ENCODE peak calls at places on chromosomes 7 and 10, in five cellular contexts. Y is activated CD8-positive, alpha-beta T cell treated with anti-CD3 and anti-CD28 coated beads for 36 hours; F is fibroblast of the aortic adventitia; O is fibroblast of pulmonary artery; K is GM13976. S is an unnamed sample.

GRCh38 chr10:69437321-69438259 is 13.7 kb upstream of the TSPAN15 start:
- DNase-seq in O (no peak), F (no peak), Y (no peak), K (no peak), S (no peak)

GRCh38 chr7:74362262-74362661 is 73.1 kb downstream of the CLIP2 start:
- DNase-seq in O (no peak), Y (no peak), F (no peak), K (no peak), S (no peak)

GRCh38 chr10:69425513-69426298 is 9.0 kb upstream of the TACR2 start:
- DNase-seq in Y (no peak), F (no peak), K (no peak), O (no peak), S (peak)

GRCh38 chr7:22782616-22783232 is 39.9 kb downstream of the TOMM7 start:
- DNase-seq in Y (peak), F (peak), O (peak), K (peak), S (peak)

GRCh38 chr7:154698726-154699291 is 304.1 kb downstream of the PAXIP1 start:
- DNase-seq in K (no peak), F (no peak), Y (no peak), O (no peak), S (no peak)

GRCh38 chr10:35642023-35642792 is at the start of gene FZD8:
- DNase-seq in Y (peak), K (peak), O (peak), F (peak), S (peak)

GRCh38 chr7:1059200-1060091 is 15.1 kb downstream of the GPR146 start:
- DNase-seq in Y (peak), O (no peak), K (no peak), F (no peak), S (no peak)

GRCh38 chr10:11285171-11285570 is 267.5 kb downstream of the CELF2 start:
- DNase-seq in K (no peak), F (no peak), O (no peak), Y (no peak), S (no peak)

GRCh38 chr7:36563706-36564325 is 160.5 kb downstream of the AOAH start:
- DNase-seq in Y (no peak), O (peak), F (peak), K (no peak), S (peak)

GRCh38 chr10:13349776-13350274 is 1.7 kb upstream of the SEPHS1 start:
- DNase-seq in O (peak), F (peak), Y (peak), K (no peak), S (no peak)

GRCh38 chr10:42753507-42754154 is 29.0 kb upstream of the BMS1 start:
- DNase-seq in Y (peak), O (no peak), K (no peak), F (no peak), S (no peak)

GRCh38 chr7:104980969-104981670 is 32.9 kb upstream of the KMT2E start:
- DNase-seq in K (peak), O (peak), F (peak), Y (no peak), S (peak)

GRCh38 chr7:86664486-86664885 is 20.8 kb downstream of the GRM3 start:
- DNase-seq in K (no peak), Y (no peak), O (no peak), F (no peak), S (no peak)

GRCh38 chr7:86668315-86668714 is 24.6 kb downstream of the GRM3 start:
- DNase-seq in F (no peak), Y (no peak), K (no peak), O (no peak), S (no peak)

GRCh38 chr7:86664991-86665390 is 21.3 kb downstream of the GRM3 start:
- DNase-seq in F (no peak), O (no peak), K (no peak), Y (no peak), S (no peak)

GRCh38 chr7:86665669-86666068 is 22.0 kb downstream of the GRM3 start:
- DNase-seq in F (no peak), K (no peak), Y (no peak), O (no peak), S (no peak)

GRCh38 chr7:86667732-86668131 is 24.0 kb downstream of the GRM3 start:
- DNase-seq in Y (no peak), K (no peak), O (no peak), F (no peak), S (peak)
- TF ChIP-seq CTCF in Y (no peak), K (peak), O (no peak), F (no peak), S (peak)

GRCh38 chr7:87687653-87688254 is 59.6 kb downstream of the RUNDC3B start:
- DNase-seq in F (no peak), O (no peak), Y (no peak), K (no peak), S (no peak)
- TF ChIP-seq CTCF in F (no peak), O (no peak), Y (no peak), K (no peak), S (no peak)

DNA sequence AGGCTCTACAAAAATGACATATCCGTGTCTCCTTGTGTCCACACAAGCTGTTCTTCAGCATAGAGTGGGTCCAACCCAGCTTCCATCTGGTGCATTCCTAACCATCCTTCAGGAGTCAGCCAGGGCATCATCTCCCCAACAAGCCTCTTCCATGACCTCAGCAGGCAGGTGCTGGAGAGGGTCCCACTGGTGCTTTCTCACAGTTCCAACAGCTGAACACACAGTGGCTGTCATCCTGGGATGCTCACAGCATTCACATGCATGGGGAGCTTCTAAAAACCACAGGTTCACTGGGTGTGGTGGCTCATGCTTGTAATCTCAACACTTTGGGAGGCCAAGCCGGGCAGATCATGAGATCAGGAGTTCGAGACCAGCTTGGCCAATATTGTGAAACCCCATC is 6.4 kb upstream of the CYP3A4 start:
- DNase-seq in O (no peak), K (no peak), F (no peak), Y (no peak), S (no peak)
- TF ChIP-seq CTCF in O (no peak), K (no peak), F (no peak), Y (no peak), S (no peak)

DNA sequence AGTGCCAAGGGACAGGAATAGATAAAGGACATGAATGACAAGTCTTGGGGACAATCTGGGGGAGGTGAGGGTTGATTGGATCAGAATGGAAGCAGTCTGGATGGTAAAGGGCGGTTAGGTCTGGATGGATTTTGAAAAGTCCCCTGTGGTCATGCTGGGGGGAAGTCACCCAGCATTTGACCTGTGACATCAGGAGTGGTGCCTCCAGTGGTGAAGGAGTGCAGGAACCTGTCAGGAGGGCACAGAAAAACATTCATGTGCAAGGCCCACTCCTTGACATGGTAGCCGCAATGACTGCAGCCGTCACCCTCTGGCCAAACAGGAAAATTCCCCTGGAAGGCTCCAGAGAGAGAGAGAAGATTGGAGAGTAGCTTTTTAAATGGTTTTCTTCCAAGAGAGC is 304.8 kb downstream of the GFRA1 start:
- DNase-seq in O (no peak), F (no peak), K (no peak), Y (no peak), S (no peak)
- TF ChIP-seq CTCF in O (no peak), F (no peak), K (no peak), Y (no peak), S (no peak)

GRCh38 chr7:43058271-43059066 is 54.0 kb upstream of the HECW1 start:
- DNase-seq in F (no peak), O (no peak), Y (no peak), K (peak), S (peak)

GRCh38 chr7:43057151-43057550 is 55.3 kb upstream of the HECW1 start:
- DNase-seq in K (no peak), O (no peak), Y (no peak), F (no peak), S (no peak)

DNA sequence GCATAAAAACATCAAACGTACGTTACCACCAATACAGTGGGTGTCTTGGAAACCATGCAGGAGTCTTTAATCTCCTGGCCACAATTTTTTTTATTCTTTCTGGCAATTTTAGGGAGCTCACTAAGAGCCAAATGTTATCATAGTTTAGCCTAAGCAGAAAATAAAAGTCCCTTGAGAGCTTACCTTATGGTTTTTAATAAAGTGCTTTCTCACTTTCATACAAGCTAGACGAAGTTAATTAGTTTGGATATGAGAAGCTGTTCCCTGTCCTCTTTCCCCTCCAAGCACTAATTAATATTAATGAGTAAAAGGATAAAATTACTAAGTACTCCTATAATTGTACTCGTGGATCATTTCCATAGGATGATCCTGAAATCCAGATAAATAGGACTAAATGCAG is 58.5 kb upstream of the HECW1 start:
- DNase-seq in K (no peak), O (no peak), Y (no peak), F (no peak), S (no peak)
- TF ChIP-seq CTCF in K (no peak), O (no peak), Y (no peak), F (no peak), S (no peak)